ENCODE peak calls at places on chromosomes 3 and 15, in ten cellular contexts. N is adrenal gland; P is esophagus squamous epithelium; C is IMR-90; V is cardiac muscle cell; X is ascending aorta; F is hepatocyte; Q is AG04450; S is CD8-positive, alpha-beta T cell; Z is astrocyte. D is an unnamed sample. For H3K27me3, the result is how much of the 10 kb centered on the place peaks cover.

GRCh38 chr15:25184356-25185155 is 229.8 kb downstream of the SNRPN start:
- DNase-seq in N (no peak), P (no peak), C (no peak), V (no peak), X (peak), F (no peak), Q (no peak), S (no peak), Z (no peak), D (no peak)

GRCh38 chr3:141909408-141909807 is 33.0 kb downstream of the ATP1B3 start:
- DNase-seq in N (peak), P (no peak), C (no peak), V (no peak), X (no peak), F (no peak), Q (no peak), S (no peak), Z (no peak), D (no peak)

GRCh38 chr3:35224571-35225280 is 414.6 kb upstream of the ARPP21 start:
- DNase-seq in N (no peak), P (no peak), C (no peak), V (no peak), X (no peak), F (no peak), Q (no peak), S (no peak), Z (peak), D (no peak)

GRCh38 chr15:69478259-69478687 is 25.7 kb downstream of the RPLP1 start:
- DNase-seq in N (no peak), P (no peak), C (peak), V (peak), X (peak), F (peak), Q (no peak), S (peak), Z (no peak), D (no peak)

GRCh38 chr3:175726228-175726627 is 867.1 kb downstream of the NAALADL2 start:
- DNase-seq in N (no peak), P (no peak), C (no peak), V (no peak), X (no peak), F (no peak), Q (no peak), S (no peak), Z (no peak), D (no peak)

GRCh38 chr15:56957812-56958406 is 39.5 kb downstream of the TCF12 start:
- DNase-seq in N (no peak), P (no peak), C (no peak), V (no peak), X (no peak), F (peak), Q (no peak), S (no peak), Z (no peak), D (no peak)

GRCh38 chr15:70788114-70789049 is 25.0 kb upstream of the UACA start:
- DNase-seq in N (no peak), P (no peak), C (peak), V (peak), X (peak), F (peak), Q (no peak), S (no peak), Z (peak), D (no peak)

GRCh38 chr3:46717447-46718231 is at the start of gene PRSS50:
- DNase-seq in N (no peak), P (no peak), C (no peak), V (peak), X (peak), F (no peak), Q (no peak), S (peak), Z (no peak), D (no peak)

GRCh38 chr15:81331600-81331999 is 7.7 kb upstream of the STARD5 start:
- DNase-seq in N (no peak), P (no peak), C (no peak), V (no peak), X (no peak), F (no peak), Q (no peak), S (no peak), Z (no peak), D (no peak)

GRCh38 chr3:138712086-138712485 is 103.5 kb downstream of the FAIM start:
- DNase-seq in N (no peak), P (no peak), C (no peak), V (no peak), X (no peak), F (no peak), Q (no peak), S (no peak), Z (no peak), D (no peak)

GRCh38 chr3:13400114-13400696 is 19.9 kb downstream of the NUP210 start:
- DNase-seq in N (no peak), P (no peak), C (no peak), V (no peak), X (no peak), F (no peak), Q (no peak), S (no peak), Z (no peak), D (no peak)

GRCh38 chr15:36737430-36737891 is 158.0 kb downstream of the CDIN1 start:
- DNase-seq in N (no peak), P (no peak), C (peak), V (peak), X (no peak), F (no peak), Q (peak), S (no peak), Z (peak), D (peak)

GRCh38 chr15:57091626-57092025 is 173.2 kb downstream of the TCF12 start:
- DNase-seq in N (no peak), P (no peak), C (no peak), V (no peak), X (no peak), F (no peak), Q (no peak), S (no peak), Z (no peak), D (no peak)

GRCh38 chr15:77454956-77455355 is 34.3 kb downstream of the HMG20A start:
- DNase-seq in N (no peak), P (no peak), C (no peak), V (no peak), X (no peak), F (no peak), Q (no peak), S (no peak), Z (no peak), D (no peak)

GRCh38 chr15:32669870-32670623 is 28.5 kb downstream of the SCG5 start:
- DNase-seq in N (no peak), P (no peak), C (peak), V (peak), X (no peak), F (peak), Q (no peak), S (no peak), Z (no peak), D (peak)

GRCh38 chr3:143974877-143975238 is 3.2 kb downstream of the DIPK2A start:
- DNase-seq in N (no peak), P (no peak), C (peak), V (no peak), X (no peak), F (no peak), Q (no peak), S (no peak), Z (no peak), D (peak)

GRCh38 chr15:55784284-55784683 is 41.3 kb upstream of the PRTG start:
- DNase-seq in N (no peak), P (no peak), C (no peak), V (no peak), X (no peak), F (no peak), Q (no peak), S (no peak), Z (peak), D (no peak)

GRCh38 chr3:177060492-177060891 is 136.8 kb downstream of the TBL1XR1 start:
- DNase-seq in N (no peak), P (no peak), C (no peak), V (no peak), X (no peak), F (no peak), Q (no peak), S (no peak), Z (no peak), D (no peak)

GRCh38 chr3:63791974-63792373 is 27.1 kb upstream of the C3orf49 start:
- DNase-seq in N (no peak), P (no peak), C (peak), V (peak), X (no peak), F (peak), Q (no peak), S (no peak), Z (peak), D (peak)

GRCh38 chr15:60326824-60327654 is 70.7 kb downstream of the ANXA2 start:
- DNase-seq in N (no peak), P (no peak), C (peak), V (peak), X (no peak), F (peak), Q (peak), S (peak), Z (no peak), D (peak)

GRCh38 chr3:22296641-22297040 is 545.6 kb upstream of the ZNF385D start:
- DNase-seq in N (no peak), P (no peak), C (no peak), V (peak), X (no peak), F (peak), Q (no peak), S (no peak), Z (peak), D (no peak)

GRCh38 chr3:33919312-33919711 is 120.9 kb downstream of the PDCD6IP start:
- DNase-seq in N (no peak), P (no peak), C (peak), V (no peak), X (no peak), F (no peak), Q (no peak), S (no peak), Z (no peak), D (no peak)

GRCh38 chr3:28598165-28598564 is 249.5 kb upstream of the AZI2 start:
- DNase-seq in N (no peak), P (no peak), C (no peak), V (no peak), X (no peak), F (no peak), Q (no peak), S (no peak), Z (no peak), D (peak)

GRCh38 chr3:13873818-13874217 is 6.1 kb downstream of the WNT7A start:
- DNase-seq in N (no peak), P (no peak), C (no peak), V (no peak), X (no peak), F (no peak), Q (no peak), S (no peak), Z (no peak), D (no peak)

GRCh38 chr3:36945326-36945980 is 599 bp upstream of the TRANK1 start:
- DNase-seq in N (no peak), P (no peak), C (no peak), V (no peak), X (no peak), F (no peak), Q (no peak), S (no peak), Z (no peak), D (no peak)

GRCh38 chr15:39462691-39463090 is 118.2 kb upstream of the THBS1 start:
- DNase-seq in N (no peak), P (no peak), C (peak), V (peak), X (no peak), F (no peak), Q (no peak), S (no peak), Z (peak), D (peak)

GRCh38 chr3:127707777-127708438 is 35.2 kb downstream of the ABTB1 start:
- DNase-seq in N (no peak), P (no peak), C (no peak), V (no peak), X (peak), F (no peak), Q (no peak), S (no peak), Z (no peak), D (no peak)

GRCh38 chr15:36506733-36507356 is 72.6 kb upstream of the CDIN1 start:
- DNase-seq in N (no peak), P (no peak), C (no peak), V (no peak), X (no peak), F (no peak), Q (no peak), S (no peak), Z (no peak), D (no peak)

GRCh38 chr15:88690331-88690730 is 51.5 kb downstream of the ISG20 start:
- DNase-seq in N (no peak), P (no peak), C (no peak), V (no peak), X (no peak), F (no peak), Q (no peak), S (no peak), Z (no peak), D (peak)

GRCh38 chr15:73956276-73957086 is 30.2 kb downstream of the LOXL1 start:
- DNase-seq in N (no peak), P (no peak), C (peak), V (peak), X (peak), F (peak), Q (peak), S (no peak), Z (peak), D (peak)

GRCh38 chr3:17218587-17218986 is 333.8 kb downstream of the PLCL2 start:
- DNase-seq in N (no peak), P (no peak), C (no peak), V (no peak), X (no peak), F (no peak), Q (no peak), S (no peak), Z (no peak), D (no peak)

GRCh38 chr15:96296264-96296663 is 34.2 kb upstream of the NR2F2 start:
- DNase-seq in N (no peak), P (no peak), C (peak), V (peak), X (no peak), F (no peak), Q (peak), S (no peak), Z (peak), D (peak)

GRCh38 chr3:194387276-194387675 is 11.8 kb downstream of the GP5 start:
- DNase-seq in N (no peak), P (no peak), C (no peak), V (no peak), X (peak), F (no peak), Q (no peak), S (no peak), Z (no peak), D (no peak)

GRCh38 chr3:194150252-194150934 is 14.4 kb downstream of the HES1 start:
- DNase-seq in N (no peak), P (no peak), C (no peak), V (no peak), X (no peak), F (peak), Q (no peak), S (no peak), Z (no peak), D (peak)

DNA sequence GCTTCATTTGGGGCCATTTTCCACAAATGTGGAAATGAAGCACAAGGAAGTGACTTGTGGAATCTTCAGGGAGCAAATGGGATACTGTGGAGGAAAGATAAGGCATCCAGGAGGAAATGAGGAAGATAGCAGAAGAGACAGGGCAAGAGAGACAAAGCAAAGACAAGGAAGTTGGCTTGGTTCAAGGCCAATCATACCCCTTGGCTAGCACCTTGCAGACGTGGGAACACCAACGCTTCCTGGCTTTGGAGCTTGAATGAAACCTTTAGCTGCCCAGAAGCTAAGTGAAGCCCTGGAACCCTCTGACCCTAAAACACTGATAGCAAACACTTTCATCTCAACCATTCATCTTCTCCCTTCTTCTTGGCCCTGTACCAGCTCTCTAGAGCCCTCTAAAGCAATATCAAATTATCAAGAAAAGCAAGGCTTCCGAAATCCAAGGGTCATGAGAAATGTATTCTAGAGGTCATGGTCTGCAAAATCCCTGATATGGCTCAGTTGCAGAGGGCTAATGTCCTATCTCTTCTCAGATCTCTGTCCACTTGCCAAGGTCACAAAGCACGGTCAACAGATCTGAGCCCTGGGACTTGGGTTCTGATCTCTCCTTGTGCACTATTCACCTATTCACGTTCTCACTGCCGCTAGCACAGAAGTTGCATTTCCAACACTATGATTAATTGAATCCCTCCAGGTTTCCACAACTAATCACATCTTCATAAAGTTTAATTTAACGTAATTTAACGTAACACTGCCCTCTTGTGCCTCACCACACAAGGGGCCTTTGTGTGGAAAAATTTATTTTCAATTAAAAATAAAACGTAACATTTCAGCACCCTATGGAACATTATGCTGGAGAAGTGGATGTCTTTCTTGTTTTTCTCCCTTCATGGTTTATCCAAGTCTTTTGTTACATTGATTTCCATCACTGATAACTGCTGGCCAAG is 557.6 kb upstream of the ADAMTS9 start:
- DNase-seq in N (no peak), P (no peak), C (peak), V (peak), X (no peak), F (no peak), Q (no peak), S (no peak), Z (peak), D (peak)
- TF ChIP-seq CTCF in N (peak), P (peak), C (peak), V (peak), X (peak), F (peak), Q (peak), S (no peak), Z (peak), D (no peak)

GRCh38 chr3:171323934-171324535 is 136.2 kb downstream of the TNIK start:
- DNase-seq in N (no peak), P (no peak), C (peak), V (peak), X (no peak), F (no peak), Q (no peak), S (no peak), Z (no peak), D (no peak)
- H3K27me3 ChIP-seq in N (under half), P (under half), C (under half), V (under half), X (under half), F (under half), Q (under half), S (under half), Z (under half), D (under half)

GRCh38 chr15:63669074-63669473 is 71.9 kb downstream of the FBXL22 start:
- DNase-seq in N (no peak), P (no peak), C (no peak), V (no peak), X (no peak), F (no peak), Q (no peak), S (no peak), Z (no peak), D (no peak)

GRCh38 chr15:63672369-63672768 is 75.2 kb downstream of the FBXL22 start:
- DNase-seq in N (no peak), P (no peak), C (no peak), V (no peak), X (no peak), F (no peak), Q (no peak), S (no peak), Z (no peak), D (no peak)

GRCh38 chr15:63675263-63675662 is 78.1 kb downstream of the FBXL22 start:
- DNase-seq in N (no peak), P (no peak), C (no peak), V (no peak), X (no peak), F (no peak), Q (no peak), S (no peak), Z (no peak), D (no peak)

GRCh38 chr15:63668601-63669000 is 71.4 kb downstream of the FBXL22 start:
- DNase-seq in N (no peak), P (no peak), C (no peak), V (no peak), X (no peak), F (no peak), Q (no peak), S (no peak), Z (no peak), D (no peak)

GRCh38 chr15:63672775-63673174 is 75.6 kb downstream of the FBXL22 start:
- DNase-seq in N (no peak), P (no peak), C (no peak), V (no peak), X (no peak), F (no peak), Q (no peak), S (no peak), Z (no peak), D (no peak)
- H3K4me3 ChIP-seq in N (no peak), P (no peak), C (no peak), V (no peak), X (no peak), F (no peak), Q (no peak), S (no peak), Z (no peak), D (no peak)

DNA sequence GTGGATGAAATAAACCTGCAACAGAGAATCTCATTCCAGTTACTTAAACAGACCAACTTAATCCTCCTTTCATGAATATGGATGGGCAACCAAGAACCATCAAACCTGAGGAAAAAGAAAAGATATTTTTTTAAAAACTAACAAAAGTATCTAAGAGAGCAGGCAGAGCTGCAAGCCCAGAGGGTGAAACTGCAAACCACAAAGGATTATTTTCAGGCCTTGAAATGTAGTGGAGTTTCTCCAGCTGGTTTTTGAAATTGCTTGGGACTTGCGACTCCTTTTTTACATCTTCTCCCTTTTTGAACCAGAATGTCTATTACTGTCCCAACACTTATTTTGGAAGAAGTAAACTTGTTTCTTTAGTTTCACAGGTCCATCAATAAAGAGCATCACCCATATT is 87.4 kb downstream of the STAG1 start:
- DNase-seq in N (no peak), P (no peak), C (peak), V (no peak), X (no peak), F (no peak), Q (no peak), S (no peak), Z (no peak), D (no peak)
- TF ChIP-seq CTCF in N (no peak), P (no peak), C (no peak), V (no peak), X (no peak), F (no peak), Q (no peak), S (no peak), Z (no peak), D (no peak)

DNA sequence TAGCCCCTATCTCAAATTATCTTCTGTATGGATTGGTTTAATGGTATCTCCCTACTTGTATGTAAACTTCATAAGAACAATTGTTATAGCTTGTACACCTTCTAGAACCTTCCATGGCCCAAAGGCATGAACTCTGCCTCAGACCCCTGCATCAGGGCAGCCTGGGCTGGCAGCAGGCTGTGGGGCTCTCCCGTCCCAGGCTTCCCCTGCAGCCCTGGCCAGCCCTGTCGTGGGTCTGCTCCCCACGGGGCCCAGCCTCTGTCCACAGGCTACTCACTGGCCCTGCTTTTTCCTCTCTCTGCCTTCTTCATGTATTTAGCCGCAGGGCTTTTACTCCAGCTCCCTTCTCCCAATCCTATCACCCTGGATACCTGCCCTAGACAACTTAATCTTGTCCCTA is 4.4 kb downstream of the SCN5A start:
- DNase-seq in N (no peak), P (no peak), C (no peak), V (no peak), X (peak), F (no peak), Q (no peak), S (no peak), Z (no peak), D (no peak)
- H3K27me3 ChIP-seq in N (under half), P (under half), C (under half), V (half or more), X (under half), F (under half), Q (under half), S (under half), Z (under half), D (under half)

DNA sequence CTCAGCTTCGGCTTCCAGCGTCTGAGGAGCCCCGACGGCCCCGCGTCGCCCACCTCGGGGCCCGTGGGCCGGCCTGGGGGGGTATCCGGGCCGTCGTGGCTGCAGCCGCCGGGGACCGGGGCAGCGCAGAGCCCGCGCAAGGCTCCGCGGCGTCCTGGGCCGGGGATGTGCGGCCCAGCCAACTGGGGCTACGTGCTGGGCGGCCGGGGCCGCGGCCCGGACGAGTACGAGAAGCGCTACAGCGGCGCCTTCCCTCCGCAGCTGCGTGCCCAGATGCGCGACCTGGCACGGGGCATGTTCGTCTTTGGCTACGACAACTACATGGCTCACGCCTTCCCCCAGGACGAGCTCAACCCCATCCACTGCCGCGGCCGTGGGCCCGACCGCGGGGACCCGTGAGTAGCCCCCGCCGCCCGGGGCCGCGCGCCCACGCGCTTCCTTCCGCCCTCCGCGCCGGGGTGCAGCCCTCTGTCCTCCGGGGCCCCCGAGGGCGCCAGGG is 462 bp downstream of the EDEM1 start:
- DNase-seq in N (peak), P (no peak), C (peak), V (peak), X (peak), F (peak), Q (no peak), S (peak), Z (no peak), D (no peak)
- H3K4me3 ChIP-seq in N (peak), P (peak), C (peak), V (peak), X (peak), F (peak), Q (peak), S (peak), Z (peak), D (peak)

D was measured in bronchial epithelial cell.